ENCODE peak calls at places on chromosomes 11 and 22, in seven cellular contexts. X, I, V, F, W, S and J are unnamed samples. For H3K4me1, the result is how much of the 10 kb centered on the place peaks cover.

GRCh38 chr11:92782806-92783205 is 186.6 kb upstream of the MTNR1B start:
- DNase-seq in X (no peak), I (peak), V (no peak), F (no peak), W (no peak), S (no peak), J (no peak)

GRCh38 chr11:46674463-46675287 is 25.7 kb downstream of the ARHGAP1 start:
- DNase-seq in X (no peak), I (no peak), V (peak), F (peak), W (no peak), S (peak), J (no peak)

GRCh38 chr22:38935023-38935422 is 22.4 kb upstream of the APOBEC3A start:
- DNase-seq in X (peak), I (no peak), V (peak), F (no peak), W (peak), S (no peak), J (no peak)

GRCh38 chr11:108853864-108854263 is 189.0 kb downstream of the DDX10 start:
- DNase-seq in X (no peak), I (no peak), V (no peak), F (no peak), W (no peak), S (no peak), J (no peak)

GRCh38 chr11:15472405-15472799 is 357.7 kb downstream of the INSC start:
- DNase-seq in X (no peak), I (no peak), V (no peak), F (no peak), W (no peak), S (no peak), J (no peak)

GRCh38 chr22:50473088-50473487 is 1.7 kb downstream of the SBF1 start:
- DNase-seq in X (peak), I (no peak), V (peak), F (no peak), W (no peak), S (peak), J (no peak)

GRCh38 chr11:111951565-111951964 is 14.4 kb downstream of the DIXDC1 start:
- DNase-seq in X (no peak), I (no peak), V (no peak), F (no peak), W (no peak), S (no peak), J (no peak)

GRCh38 chr11:11461473-11461872 is 108.4 kb upstream of the CSNK2A3 start:
- DNase-seq in X (no peak), I (no peak), V (no peak), F (no peak), W (no peak), S (no peak), J (no peak)

GRCh38 chr11:59429924-59430516 is 3.8 kb upstream of the OR5A2 start:
- DNase-seq in X (peak), I (peak), V (no peak), F (no peak), W (peak), S (peak), J (no peak)

GRCh38 chr11:125626381-125626950 is 1.5 kb downstream of the CHEK1 start:
- DNase-seq in X (no peak), I (no peak), V (no peak), F (no peak), W (no peak), S (peak), J (no peak)

GRCh38 chr11:19723572-19724342 is 11.1 kb downstream of the NAV2 start:
- DNase-seq in X (no peak), I (peak), V (peak), F (peak), W (no peak), S (no peak), J (no peak)

GRCh38 chr22:41585898-41586297 is 3.7 kb downstream of the PMM1 start:
- DNase-seq in X (no peak), I (no peak), V (no peak), F (no peak), W (no peak), S (no peak), J (no peak)

GRCh38 chr11:7089328-7090251 is 792 bp downstream of the RBMXL2 start:
- DNase-seq in X (no peak), I (no peak), V (peak), F (peak), W (no peak), S (no peak), J (no peak)

GRCh38 chr11:88105952-88106351 is 69.3 kb downstream of the RAB38 start:
- DNase-seq in X (no peak), I (no peak), V (no peak), F (no peak), W (no peak), S (no peak), J (no peak)

GRCh38 chr22:30305519-30305905 is 16.2 kb upstream of the CASTOR1 start:
- DNase-seq in X (no peak), I (no peak), V (peak), F (peak), W (no peak), S (peak), J (peak)

GRCh38 chr22:42688241-42688913 is 32.3 kb downstream of the A4GALT start:
- DNase-seq in X (peak), I (peak), V (peak), F (peak), W (peak), S (no peak), J (peak)

GRCh38 chr11:67651976-67652895 is 1.7 kb upstream of the ACY3 start:
- DNase-seq in X (no peak), I (peak), V (no peak), F (no peak), W (no peak), S (peak), J (no peak)

GRCh38 chr11:80330302-80330701 is 889.5 kb upstream of the TENM4 start:
- DNase-seq in X (no peak), I (peak), V (no peak), F (no peak), W (no peak), S (no peak), J (no peak)

GRCh38 chr11:130873766-130874165 is 42.5 kb downstream of the SNX19 start:
- DNase-seq in X (no peak), I (peak), V (no peak), F (no peak), W (no peak), S (no peak), J (no peak)

GRCh38 chr11:26572770-26573402 is 823 bp upstream of the MUC15 start:
- DNase-seq in X (no peak), I (no peak), V (no peak), F (no peak), W (no peak), S (no peak), J (no peak)

GRCh38 chr11:135027461-135027860 is 615.4 kb upstream of the B3GAT1 start:
- DNase-seq in X (no peak), I (peak), V (no peak), F (no peak), W (no peak), S (peak), J (no peak)

GRCh38 chr11:446886-447285 is 3.2 kb upstream of the PTDSS2 start:
- DNase-seq in X (no peak), I (no peak), V (peak), F (no peak), W (no peak), S (no peak), J (no peak)

GRCh38 chr22:31646186-31647019 is 15.6 kb downstream of the PISD start:
- DNase-seq in X (peak), I (peak), V (peak), F (no peak), W (no peak), S (no peak), J (no peak)

GRCh38 chr22:49992921-49993648 is 19.5 kb downstream of the IL17REL start:
- DNase-seq in X (peak), I (peak), V (peak), F (peak), W (no peak), S (peak), J (no peak)

GRCh38 chr11:11786771-11787170 is 55.0 kb upstream of the USP47 start:
- DNase-seq in X (peak), I (peak), V (no peak), F (no peak), W (no peak), S (no peak), J (no peak)

GRCh38 chr11:23359297-23359696 is 499.0 kb upstream of the CCDC179 start:
- DNase-seq in X (no peak), I (peak), V (no peak), F (no peak), W (no peak), S (peak), J (no peak)

GRCh38 chr11:23730307-23730998 is 766.4 kb upstream of the LUZP2 start:
- DNase-seq in X (no peak), I (no peak), V (peak), F (no peak), W (no peak), S (no peak), J (no peak)

GRCh38 chr11:74025467-74026166 is 16.7 kb upstream of the UCP3 start:
- DNase-seq in X (no peak), I (peak), V (no peak), F (no peak), W (no peak), S (no peak), J (no peak)

GRCh38 chr22:24005201-24005600 is at the start of gene GSTT4:
- DNase-seq in X (no peak), I (no peak), V (no peak), F (peak), W (no peak), S (no peak), J (no peak)

GRCh38 chr11:96167233-96167632 is 175.8 kb downstream of the MAML2 start:
- DNase-seq in X (no peak), I (no peak), V (no peak), F (no peak), W (no peak), S (no peak), J (no peak)

GRCh38 chr22:38460367-38460952 is 5.5 kb upstream of the KCNJ4 start:
- DNase-seq in X (no peak), I (no peak), V (peak), F (no peak), W (no peak), S (no peak), J (no peak)

GRCh38 chr22:41648431-41648830 is 27.3 kb downstream of the XRCC6 start:
- DNase-seq in X (no peak), I (no peak), V (no peak), F (no peak), W (no peak), S (no peak), J (no peak)

GRCh38 chr22:48104102-48104738 is 1341.8 kb downstream of the TBC1D22A start:
- DNase-seq in X (no peak), I (no peak), V (no peak), F (no peak), W (no peak), S (no peak), J (peak)

GRCh38 chr11:65817312-65817814 is 16.4 kb upstream of the SNX32 start:
- DNase-seq in X (no peak), I (no peak), V (peak), F (no peak), W (no peak), S (no peak), J (no peak)

GRCh38 chr11:65817815-65818680 is 15.7 kb upstream of the SNX32 start:
- DNase-seq in X (peak), I (peak), V (peak), F (peak), W (peak), S (peak), J (peak)

GRCh38 chr11:65822760-65823528 is 10.8 kb upstream of the SNX32 start:
- DNase-seq in X (no peak), I (no peak), V (no peak), F (peak), W (no peak), S (no peak), J (no peak)

DNA sequence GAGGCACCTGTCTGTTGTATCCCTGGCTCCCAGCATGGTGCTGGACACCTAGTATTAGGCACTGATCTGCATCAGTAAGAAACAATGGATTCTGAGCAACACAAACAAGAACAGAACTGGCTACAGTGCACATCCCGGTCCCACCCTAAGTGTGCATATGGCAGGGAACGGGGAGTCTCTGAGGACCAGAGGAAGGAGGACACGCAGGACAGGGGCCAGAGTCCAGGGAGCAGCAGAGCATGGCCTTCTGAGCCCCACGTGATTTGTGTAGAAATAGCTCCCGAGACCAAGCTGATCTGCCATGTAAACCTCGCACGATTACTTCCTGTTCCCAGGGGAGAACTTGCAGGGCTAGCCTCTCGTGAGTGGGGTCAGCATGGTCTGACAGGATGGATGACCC is 12.7 kb upstream of the SNX32 start:
- DNase-seq in X (no peak), I (no peak), V (no peak), F (no peak), W (no peak), S (no peak), J (no peak)
- H3K4me1 ChIP-seq in X (under half), I (under half), V (under half), F (under half), W (under half), S (under half), J (under half)

DNA sequence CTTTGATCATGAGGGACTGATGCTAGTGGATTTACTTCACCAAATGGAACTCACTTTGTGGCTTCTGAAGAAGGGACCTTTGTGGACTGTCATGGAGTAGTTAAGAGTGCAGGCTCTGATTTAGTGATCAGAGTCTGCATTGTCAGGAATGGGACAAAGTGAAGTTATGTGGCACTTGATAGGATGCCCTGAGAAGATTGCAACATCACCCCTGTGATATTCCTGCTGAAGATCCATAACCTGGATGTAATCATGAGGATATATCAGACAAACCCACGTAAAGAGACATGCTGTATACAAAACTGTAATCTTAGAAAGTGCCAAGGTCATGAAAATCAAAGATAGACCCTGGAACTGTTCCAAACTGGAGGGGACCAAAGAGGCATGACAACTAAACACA is 1.6 kb upstream of the TFIP11 start:
- DNase-seq in X (no peak), I (no peak), V (no peak), F (no peak), W (no peak), S (no peak), J (no peak)
- H3K4me3 ChIP-seq in X (no peak), I (peak), V (peak), F (no peak), W (no peak), S (peak), J (no peak)

DNA sequence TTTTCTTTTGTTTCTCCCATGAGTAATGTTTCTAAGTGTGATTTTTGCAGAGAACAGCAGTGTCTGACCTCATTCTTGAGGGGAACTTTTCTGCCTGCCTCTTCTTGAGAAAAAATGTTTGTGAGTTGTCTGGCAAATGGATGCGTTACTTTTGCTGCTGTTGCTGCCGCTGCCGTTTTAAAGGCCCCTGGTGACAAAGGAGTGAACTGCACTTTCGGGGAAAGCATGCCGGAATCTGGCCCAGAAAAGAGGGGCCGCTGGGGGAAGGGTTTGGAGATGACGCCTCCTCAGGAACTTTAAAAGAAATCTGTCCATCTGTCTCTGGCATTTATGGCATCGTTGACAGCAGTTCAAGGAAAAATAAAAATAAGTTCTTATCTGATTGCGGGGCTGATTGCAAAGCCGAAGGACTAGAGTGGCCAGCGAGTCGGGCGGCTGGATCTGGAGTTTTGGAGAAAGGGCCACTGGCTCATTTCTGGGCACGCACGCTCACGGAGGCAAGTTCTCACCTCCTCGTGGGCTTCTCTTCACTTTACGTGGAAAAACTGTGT is 16.5 kb downstream of the ZBTB16 start:
- DNase-seq in X (peak), I (peak), V (no peak), F (no peak), W (no peak), S (no peak), J (no peak)
- H3K27ac ChIP-seq in X (no peak), I (no peak), V (no peak), F (peak), W (peak), S (no peak), J (peak)

GRCh38 chr11:118916842-118917388 is 8.8 kb downstream of the BCL9L start:
- DNase-seq in X (peak), I (peak), V (peak), F (peak), W (no peak), S (no peak), J (peak)

GRCh38 chr11:118914178-118914918 is 11.4 kb downstream of the BCL9L start:
- DNase-seq in X (peak), I (peak), V (peak), F (no peak), W (no peak), S (peak), J (no peak)

GRCh38 chr11:118915941-118916841 is 9.5 kb downstream of the BCL9L start:
- DNase-seq in X (peak), I (no peak), V (peak), F (peak), W (no peak), S (no peak), J (no peak)

GRCh38 chr11:118913411-118914125 is 12.2 kb downstream of the BCL9L start:
- DNase-seq in X (no peak), I (no peak), V (peak), F (no peak), W (no peak), S (peak), J (no peak)

DNA sequence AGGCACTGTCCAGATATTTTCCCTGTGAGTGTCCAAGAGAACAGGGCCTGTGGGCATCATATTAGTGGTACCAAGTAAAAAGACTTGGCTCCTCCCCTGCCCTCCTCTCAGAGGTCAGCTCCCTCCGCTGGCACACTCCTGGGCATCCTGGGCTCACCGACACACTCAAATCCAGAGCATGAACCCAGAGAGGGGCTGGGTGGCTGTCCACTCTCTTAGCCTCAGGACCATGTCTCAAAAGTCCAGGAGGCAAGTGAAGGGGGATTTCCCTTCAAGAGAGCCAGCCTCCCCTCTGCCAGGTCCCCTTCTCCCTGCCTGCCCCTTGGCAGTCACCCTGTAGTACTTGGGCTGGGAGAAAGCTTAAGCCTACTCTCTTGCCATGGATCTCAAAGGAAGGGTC is 10.3 kb downstream of the BCL9L start:
- DNase-seq in X (no peak), I (no peak), V (peak), F (no peak), W (no peak), S (no peak), J (no peak)
- H3K4me1 ChIP-seq in X (half or more), I (half or more), V (half or more), F (under half), W (under half), S (half or more), J (half or more)

DNA sequence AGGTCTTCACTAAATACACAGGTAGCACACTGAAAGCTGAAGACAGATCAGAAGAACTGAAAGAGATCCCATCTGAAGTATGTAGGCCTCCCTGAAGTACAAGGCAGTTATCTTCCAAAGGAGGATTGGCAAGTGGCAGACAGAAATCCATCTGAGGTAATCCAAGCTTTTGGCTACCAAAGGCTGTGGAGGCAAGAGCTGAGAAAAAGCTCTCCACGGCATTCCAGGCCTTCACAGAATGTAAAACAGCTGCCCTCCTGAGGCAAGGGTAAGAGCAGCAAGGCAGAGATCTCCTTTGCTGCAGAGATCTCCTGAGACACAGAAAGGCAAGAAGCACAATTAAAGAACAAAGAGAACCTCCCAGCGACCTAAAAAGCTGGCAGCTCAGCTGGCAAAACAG is 19.1 kb downstream of the PIK3C2A start:
- DNase-seq in X (no peak), I (no peak), V (no peak), F (no peak), W (no peak), S (no peak), J (no peak)
- H3K4me3 ChIP-seq in X (no peak), I (no peak), V (no peak), F (no peak), W (no peak), S (no peak), J (no peak)